ENCODE peak calls at places on chromosomes 3 and 15, in six cellular contexts. W is stomach, C is GM12891, N is HCT116, S is esophagus muscularis mucosa, U is transverse colon. T is an unnamed sample.

GRCh38 chr15:80176443-80176842 is 23.6 kb downstream of the FAH start:
- DNase-seq in S (no peak), U (no peak), W (peak), N (no peak), C (no peak), T (no peak)

GRCh38 chr15:64896371-64897069 is 15.2 kb upstream of the ANKDD1A start:
- DNase-seq in U (no peak), S (no peak), C (no peak), N (no peak), W (no peak), T (no peak)

GRCh38 chr3:151559736-151560135 is 98.9 kb upstream of the IGSF10 start:
- DNase-seq in S (no peak), W (no peak), N (no peak), U (no peak), C (no peak), T (no peak)

GRCh38 chr3:46974421-46975227 is 1.9 kb downstream of the CCDC12 start:
- DNase-seq in C (no peak), W (no peak), U (no peak), N (no peak), S (no peak), T (no peak)

GRCh38 chr15:73049564-73050215 is 2.6 kb upstream of the NEO1 start:
- DNase-seq in U (no peak), N (no peak), W (no peak), C (no peak), S (no peak), T (no peak)

GRCh38 chr3:39961404-39961693 is 151.9 kb downstream of the MYRIP start:
- DNase-seq in S (no peak), U (no peak), N (no peak), W (no peak), C (no peak), T (no peak)

GRCh38 chr3:13040381-13041074 is 32.7 kb downstream of the IQSEC1 start:
- DNase-seq in N (no peak), C (peak), U (peak), S (no peak), W (no peak), T (no peak)

GRCh38 chr3:66991478-66991877 is 6.6 kb upstream of the KBTBD8 start:
- DNase-seq in S (no peak), N (no peak), U (no peak), W (no peak), C (no peak), T (no peak)

GRCh38 chr3:10806001-10806400 is 10.0 kb upstream of the SLC6A11 start:
- DNase-seq in S (no peak), W (no peak), C (no peak), N (no peak), U (no peak), T (no peak)

GRCh38 chr3:147934316-147935188 is 525.4 kb downstream of the ZIC1 start:
- DNase-seq in C (no peak), S (no peak), W (no peak), U (no peak), N (no peak), T (no peak)

GRCh38 chr15:58058068-58058467 is 7.4 kb downstream of the ALDH1A2 start:
- DNase-seq in S (no peak), U (no peak), N (no peak), C (no peak), W (no peak), T (no peak)

GRCh38 chr3:139935866-139936817 is 1.2 kb downstream of the CLSTN2 start:
- DNase-seq in N (no peak), C (peak), W (peak), U (no peak), S (peak), T (peak)

GRCh38 chr3:131223373-131224289 is 157.9 kb upstream of the NUDT16 start:
- DNase-seq in W (no peak), S (no peak), C (no peak), N (no peak), U (no peak), T (no peak)

GRCh38 chr3:94083261-94083660 is 20.4 kb downstream of the NSUN3 start:
- DNase-seq in W (no peak), U (no peak), S (no peak), C (no peak), N (no peak), T (no peak)

GRCh38 chr3:13026534-13026933 is 46.7 kb downstream of the IQSEC1 start:
- DNase-seq in W (no peak), C (no peak), S (no peak), U (no peak), N (no peak), T (no peak)

GRCh38 chr3:69838217-69838616 is 99.0 kb downstream of the MITF start:
- DNase-seq in S (no peak), U (no peak), C (no peak), N (no peak), W (no peak), T (no peak)

GRCh38 chr3:48507256-48508061 is 3.5 kb upstream of the SHISA5 start:
- DNase-seq in N (peak), C (peak), U (peak), S (no peak), W (peak), T (no peak)

GRCh38 chr3:15097889-15098288 is 1.1 kb downstream of the RBSN start:
- DNase-seq in U (no peak), W (no peak), C (no peak), N (no peak), S (no peak), T (no peak)

GRCh38 chr15:99267957-99268356 is 16.7 kb downstream of the LRRC28 start:
- DNase-seq in S (no peak), C (no peak), W (no peak), N (no peak), U (no peak), T (no peak)

GRCh38 chr15:67017318-67017717 is 48.1 kb upstream of the SMAD3 start:
- DNase-seq in N (no peak), W (no peak), S (no peak), U (no peak), C (no peak), T (no peak)

GRCh38 chr3:45560270-45561020 is 34.1 kb upstream of the LIMD1 start:
- DNase-seq in U (peak), S (peak), N (no peak), W (peak), C (no peak), T (peak)

GRCh38 chr3:21839592-21839991 is 88.6 kb upstream of the ZNF385D start:
- DNase-seq in U (no peak), N (no peak), C (no peak), W (no peak), S (no peak), T (no peak)

GRCh38 chr15:96253137-96253747 is 77.3 kb upstream of the NR2F2 start:
- DNase-seq in W (no peak), N (no peak), U (no peak), S (no peak), C (no peak), T (no peak)

GRCh38 chr3:70264122-70264780 is 48.2 kb downstream of the MDFIC2 start:
- DNase-seq in U (peak), N (no peak), S (no peak), W (peak), C (no peak), T (no peak)

GRCh38 chr3:133540896-133541674 is 32.4 kb upstream of the CDV3 start:
- DNase-seq in U (peak), N (peak), W (no peak), C (peak), S (no peak), T (no peak)

GRCh38 chr3:112390783-112391641 is 58.1 kb downstream of the CD200 start:
- DNase-seq in S (no peak), U (no peak), C (no peak), W (no peak), N (no peak), T (no peak)

DNA sequence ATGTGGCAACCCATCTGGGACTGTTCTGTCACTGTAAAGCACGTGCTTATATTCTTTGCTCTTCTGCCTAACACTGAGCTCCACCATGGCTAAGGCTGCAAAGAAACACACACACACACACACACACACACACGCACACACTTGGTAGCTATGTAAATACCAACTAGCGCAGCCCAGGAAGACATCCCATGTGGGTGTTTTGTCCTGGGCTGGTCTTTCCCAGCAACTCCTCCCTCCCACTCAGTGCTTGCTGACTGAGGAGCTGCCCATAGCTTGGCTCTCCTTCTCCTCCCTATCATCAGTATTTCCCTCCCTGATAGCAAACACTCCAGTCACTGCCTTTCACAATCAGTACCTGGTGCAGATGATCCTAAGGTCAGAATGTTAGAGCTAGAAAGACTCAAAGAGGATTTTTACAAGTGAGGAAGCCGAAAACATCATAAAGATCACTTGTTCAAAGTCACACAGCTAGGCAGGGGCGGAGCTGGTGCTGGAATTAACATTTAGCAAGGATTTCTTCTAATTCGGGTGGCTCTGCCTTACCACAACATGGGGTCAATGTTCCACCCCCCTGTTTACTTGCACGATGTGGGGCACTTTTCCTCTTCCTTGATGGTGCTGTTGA is 377.1 kb upstream of the TBL1XR1 start:
- DNase-seq in C (no peak), N (no peak), W (peak), U (peak), S (no peak), T (no peak)
- TF ChIP-seq POLR2AphosphoS5 in C (no peak), N (no peak), W (peak), U (no peak), S (no peak), T (no peak)

GRCh38 chr15:37789881-37790280 is 144.6 kb upstream of the TMCO5A start:
- DNase-seq in N (no peak), W (no peak), S (no peak), C (no peak), U (no peak), T (no peak)
- TF ChIP-seq POLR2A in N (no peak), W (no peak), S (no peak), C (no peak), U (no peak), T (no peak)

GRCh38 chr15:90230610-90231009 is 3.1 kb downstream of the CIB1 start:
- DNase-seq in C (no peak), W (no peak), N (no peak), S (no peak), U (no peak), T (no peak)
- TF ChIP-seq POLR2AphosphoS5 in C (no peak), W (no peak), N (no peak), S (no peak), U (peak), T (no peak)

GRCh38 chr3:128187495-128187894 is 34.2 kb downstream of the EEFSEC start:
- DNase-seq in N (no peak), C (no peak), W (no peak), U (no peak), S (peak), T (no peak)
- TF ChIP-seq POLR2A in N (no peak), C (no peak), W (no peak), U (no peak), S (no peak), T (no peak)

DNA sequence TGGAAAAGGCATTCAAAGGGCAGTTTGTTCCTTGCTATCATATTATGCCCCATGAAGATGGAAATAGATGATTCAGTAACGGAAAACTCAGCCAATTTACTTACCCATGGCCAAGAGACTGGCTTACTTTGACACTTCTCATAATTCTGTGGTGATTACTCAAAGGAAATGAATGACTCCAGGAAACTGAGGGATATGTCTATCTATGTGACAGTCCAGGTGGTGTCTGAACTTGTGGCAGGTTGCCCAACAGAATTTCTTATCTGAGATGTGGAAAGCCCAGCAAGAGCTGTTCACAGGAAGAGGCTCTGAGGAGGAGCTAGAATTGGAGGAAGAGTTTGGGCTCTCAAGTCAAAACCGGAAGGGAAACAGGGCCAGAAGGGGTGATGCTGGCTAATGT is 91.2 kb downstream of the KCNAB1 start:
- DNase-seq in U (no peak), C (no peak), N (no peak), S (no peak), W (no peak), T (no peak)
- TF ChIP-seq POLR2AphosphoS5 in U (no peak), C (no peak), N (no peak), S (no peak), W (no peak), T (no peak)

GRCh38 chr15:31263751-31264533 is 62.7 kb upstream of the KLF13 start:
- DNase-seq in C (no peak), S (peak), N (no peak), U (peak), W (peak), T (peak)

GRCh38 chr15:31261266-31262142 is 65.1 kb upstream of the KLF13 start:
- DNase-seq in S (no peak), N (no peak), U (no peak), C (no peak), W (peak), T (peak)

GRCh38 chr15:31262143-31262530 is 64.5 kb upstream of the KLF13 start:
- DNase-seq in U (no peak), S (no peak), W (peak), N (no peak), C (no peak), T (peak)

GRCh38 chr15:31264534-31265089 is 62.0 kb upstream of the KLF13 start:
- DNase-seq in C (no peak), W (peak), N (no peak), S (no peak), U (no peak), T (no peak)

GRCh38 chr15:31262901-31263671 is 63.5 kb upstream of the KLF13 start:
- DNase-seq in U (peak), C (no peak), W (peak), N (no peak), S (no peak), T (peak)
- TF ChIP-seq POLR2A in U (no peak), C (peak), W (no peak), N (no peak), S (no peak), T (no peak)

T was measured in sigmoid colon.